ENCODE peak calls at places on chromosomes 13 and 19, in nine cellular contexts. G is left cardiac atrium; X is iris pigment epithelial cell; Q is activated CD8-positive, alpha-beta memory T cell treated with anti-CD3 and anti-CD28 coated beads for 1 hour; B is lung microvascular endothelial cell; Z is EL; Y is ascending aorta; N is CD4-positive, CD25-positive, alpha-beta regulatory T cell; K is HEK293T. A is an unnamed sample.

GRCh38 chr13:72290962-72291681 is 424.1 kb upstream of the DACH1 start:
- DNase-seq in G (no peak), X (peak), Q (no peak), B (no peak), Z (peak), Y (no peak), N (no peak), K (no peak), A (peak)

GRCh38 chr13:22937241-22937640 is 243.5 kb upstream of the SGCG start:
- DNase-seq in G (no peak), X (no peak), Q (no peak), B (no peak), Z (no peak), Y (no peak), N (no peak), K (no peak), A (no peak)

GRCh38 chr13:45367995-45368394 is 27.0 kb upstream of the TPT1 start:
- DNase-seq in G (no peak), X (no peak), Q (no peak), B (no peak), Z (no peak), Y (no peak), N (no peak), K (no peak), A (no peak)

GRCh38 chr13:37270206-37271001 is 164.9 kb upstream of the CSNK1A1L start:
- DNase-seq in G (no peak), X (no peak), Q (no peak), B (no peak), Z (no peak), Y (no peak), N (no peak), K (no peak), A (no peak)

GRCh38 chr19:12985049-12985776 is 10.1 kb upstream of the NFIX start:
- DNase-seq in G (peak), X (no peak), Q (no peak), B (peak), Z (peak), Y (peak), N (no peak), K (no peak), A (peak)

GRCh38 chr13:28324181-28324789 is 170.6 kb downstream of the FLT1 start:
- DNase-seq in G (peak), X (peak), Q (peak), B (peak), Z (peak), Y (no peak), N (peak), K (peak), A (peak)

GRCh38 chr19:29886535-29886934 is 55.5 kb upstream of the URI1 start:
- DNase-seq in G (no peak), X (no peak), Q (no peak), B (no peak), Z (no peak), Y (no peak), N (no peak), K (no peak), A (no peak)

GRCh38 chr13:80469841-80470378 is 129.0 kb upstream of the SPRY2 start:
- DNase-seq in G (peak), X (peak), Q (no peak), B (peak), Z (peak), Y (peak), N (no peak), K (no peak), A (peak)

GRCh38 chr19:41619018-41619571 is 7.8 kb downstream of the CEACAM4 start:
- DNase-seq in G (no peak), X (no peak), Q (no peak), B (no peak), Z (no peak), Y (no peak), N (no peak), K (no peak), A (no peak)

GRCh38 chr13:83692800-83693199 is 189.5 kb downstream of the SLITRK1 start:
- DNase-seq in G (no peak), X (no peak), Q (no peak), B (no peak), Z (no peak), Y (no peak), N (no peak), K (no peak), A (no peak)

GRCh38 chr19:2081873-2082810 is 14.0 kb downstream of the MOB3A start:
- DNase-seq in G (no peak), X (no peak), Q (no peak), B (no peak), Z (no peak), Y (no peak), N (peak), K (no peak), A (no peak)

GRCh38 chr13:99028890-99029289 is 51.0 kb upstream of the DOCK9 start:
- DNase-seq in G (no peak), X (no peak), Q (no peak), B (no peak), Z (peak), Y (no peak), N (no peak), K (no peak), A (no peak)

GRCh38 chr19:48512504-48513288 is 1.1 kb upstream of the LMTK3 start:
- DNase-seq in G (no peak), X (peak), Q (no peak), B (no peak), Z (no peak), Y (no peak), N (no peak), K (no peak), A (no peak)

GRCh38 chr19:4338441-4339350 is at the start of gene STAP2:
- DNase-seq in G (no peak), X (peak), Q (no peak), B (peak), Z (peak), Y (no peak), N (no peak), K (no peak), A (peak)

GRCh38 chr19:14769201-14769600 is 9.2 kb downstream of the ADGRE2 start:
- DNase-seq in G (no peak), X (no peak), Q (no peak), B (no peak), Z (no peak), Y (no peak), N (no peak), K (no peak), A (no peak)

GRCh38 chr13:31089649-31090048 is 72.1 kb downstream of the HSPH1 start:
- DNase-seq in G (no peak), X (no peak), Q (no peak), B (no peak), Z (no peak), Y (no peak), N (no peak), K (no peak), A (no peak)

GRCh38 chr13:92510416-92510815 is 716.2 kb upstream of the GPC6 start:
- DNase-seq in G (no peak), X (peak), Q (no peak), B (no peak), Z (peak), Y (no peak), N (no peak), K (no peak), A (no peak)

GRCh38 chr13:49972709-49973108 is 24.1 kb upstream of the TRIM13 start:
- DNase-seq in G (no peak), X (no peak), Q (no peak), B (no peak), Z (no peak), Y (no peak), N (no peak), K (no peak), A (no peak)

GRCh38 chr13:111280666-111281577 is 39.5 kb upstream of the TEX29 start:
- DNase-seq in G (no peak), X (peak), Q (no peak), B (no peak), Z (peak), Y (no peak), N (no peak), K (no peak), A (peak)

GRCh38 chr19:18847516-18848463 is 16.0 kb downstream of the UPF1 start:
- DNase-seq in G (peak), X (peak), Q (no peak), B (no peak), Z (peak), Y (no peak), N (no peak), K (no peak), A (peak)

GRCh38 chr13:80477641-80478443 is 136.9 kb upstream of the SPRY2 start:
- DNase-seq in G (no peak), X (no peak), Q (no peak), B (peak), Z (no peak), Y (no peak), N (no peak), K (no peak), A (no peak)

GRCh38 chr13:19179916-19180315 is 1.7 kb downstream of the TUBA3C start:
- DNase-seq in G (no peak), X (no peak), Q (no peak), B (no peak), Z (no peak), Y (no peak), N (no peak), K (no peak), A (no peak)

GRCh38 chr19:20616071-20616470 is 45.3 kb downstream of the ZNF626 start:
- DNase-seq in G (no peak), X (no peak), Q (no peak), B (no peak), Z (no peak), Y (no peak), N (no peak), K (no peak), A (no peak)

GRCh38 chr19:15112385-15112784 is 5.2 kb downstream of the SYDE1 start:
- DNase-seq in G (no peak), X (no peak), Q (no peak), B (peak), Z (no peak), Y (no peak), N (no peak), K (no peak), A (no peak)

GRCh38 chr19:12453495-12453894 is 12.7 kb upstream of the ZNF443 start:
- DNase-seq in G (no peak), X (no peak), Q (no peak), B (no peak), Z (no peak), Y (no peak), N (no peak), K (no peak), A (no peak)

GRCh38 chr13:38970380-38971051 is 20.1 kb downstream of the STOML3 start:
- DNase-seq in G (no peak), X (no peak), Q (no peak), B (peak), Z (no peak), Y (no peak), N (no peak), K (no peak), A (no peak)

GRCh38 chr13:42487221-42487620 is 86.7 kb upstream of the TNFSF11 start:
- DNase-seq in G (no peak), X (peak), Q (no peak), B (no peak), Z (no peak), Y (no peak), N (no peak), K (no peak), A (no peak)

GRCh38 chr13:97220151-97220900 is 1.8 kb upstream of the MBNL2 start:
- DNase-seq in G (no peak), X (no peak), Q (no peak), B (no peak), Z (no peak), Y (no peak), N (no peak), K (no peak), A (no peak)

GRCh38 chr13:61664821-61665705 is 249.4 kb upstream of the PCDH20 start:
- DNase-seq in G (no peak), X (peak), Q (no peak), B (peak), Z (no peak), Y (no peak), N (no peak), K (no peak), A (no peak)

GRCh38 chr13:48155850-48156249 is 60.9 kb upstream of the MED4 start:
- DNase-seq in G (no peak), X (peak), Q (no peak), B (peak), Z (peak), Y (no peak), N (peak), K (no peak), A (peak)

GRCh38 chr13:21673592-21674270 is 2.9 kb downstream of the FGF9 start:
- DNase-seq in G (peak), X (peak), Q (no peak), B (peak), Z (peak), Y (no peak), N (no peak), K (peak), A (peak)

GRCh38 chr19:18093439-18094161 is 4.0 kb upstream of the MAST3 start:
- DNase-seq in G (no peak), X (peak), Q (no peak), B (no peak), Z (peak), Y (no peak), N (no peak), K (peak), A (peak)

GRCh38 chr13:41137951-41138350 is 5.3 kb upstream of the KBTBD6 start:
- DNase-seq in G (no peak), X (peak), Q (no peak), B (no peak), Z (peak), Y (no peak), N (no peak), K (no peak), A (no peak)

GRCh38 chr19:2309734-2310362 is 1.9 kb upstream of the LINGO3 start:
- DNase-seq in G (no peak), X (no peak), Q (no peak), B (peak), Z (peak), Y (no peak), N (no peak), K (no peak), A (no peak)

GRCh38 chr19:31674503-31675186 is 325.4 kb upstream of the TSHZ3 start:
- DNase-seq in G (no peak), X (no peak), Q (no peak), B (no peak), Z (no peak), Y (no peak), N (no peak), K (no peak), A (peak)

GRCh38 chr19:46349311-46349993 is 2.6 kb downstream of the PPP5C start:
- DNase-seq in G (no peak), X (no peak), Q (no peak), B (no peak), Z (no peak), Y (no peak), N (no peak), K (no peak), A (no peak)

GRCh38 chr13:28138012-28138755 is at the start of gene PAN3:
- DNase-seq in G (peak), X (peak), Q (peak), B (peak), Z (peak), Y (peak), N (peak), K (peak), A (peak)

GRCh38 chr19:13838943-13839192 is 38.1 kb upstream of the NANOS3 start:
- DNase-seq in G (peak), X (no peak), Q (no peak), B (no peak), Z (no peak), Y (no peak), N (no peak), K (no peak), A (peak)

GRCh38 chr13:111666377-111666776 is 345.9 kb downstream of the TEX29 start:
- DNase-seq in G (no peak), X (no peak), Q (no peak), B (no peak), Z (no peak), Y (no peak), N (no peak), K (no peak), A (no peak)

GRCh38 chr13:113653264-113654174 is 4.5 kb downstream of the ATP4B start:
- DNase-seq in G (no peak), X (no peak), Q (no peak), B (peak), Z (no peak), Y (no peak), N (no peak), K (no peak), A (no peak)